ENCODE peak calls at places on chromosomes 1 and 21, in seven cellular contexts. Q is pancreas, B is endodermal cell, F is neuronal stem cell, S is HepG2, D is Karpas-422, M is tibial artery. G is an unnamed sample.
A peak's percentile ranks its signal among the peaks of the same experiment; 100 is the strongest.

GRCh38 chr21:20031807-20032206 is 966.4 kb upstream of the NCAM2 start:
- DNase-seq in Q (no peak), B (no peak), F (no peak), S (no peak), D (no peak), M (no peak), G (no peak)

GRCh38 chr1:7564097-7564496 is 207.0 kb upstream of the VAMP3 start:
- DNase-seq in Q (no peak), B (no peak), F (no peak), S (no peak), D (no peak), M (no peak), G (no peak)

GRCh38 chr1:54764132-54764921 is at the start of gene PARS2:
- DNase-seq in Q (peak; percentile 96), B (peak; percentile 98), F (peak; percentile 100), S (peak; percentile 99), D (peak; percentile 100), M (peak; percentile 98), G (peak; percentile 100)

GRCh38 chr1:23563755-23564374 is 4.6 kb upstream of the ID3 start:
- DNase-seq in Q (no peak), B (peak; percentile 74), F (no peak), S (peak; percentile 93), D (no peak), M (no peak), G (no peak)

GRCh38 chr21:15289246-15289645 is 224.4 kb upstream of the NRIP1 start:
- DNase-seq in Q (no peak), B (no peak), F (no peak), S (no peak), D (no peak), M (no peak), G (no peak)

GRCh38 chr1:203167026-203167912 is 8.4 kb downstream of the MYBPH start:
- DNase-seq in Q (peak; percentile 43), B (no peak), F (no peak), S (no peak), D (peak; percentile 94), M (no peak), G (no peak)

GRCh38 chr1:2411801-2412394 is 466 bp downstream of the PEX10 start:
- DNase-seq in Q (no peak), B (no peak), F (no peak), S (no peak), D (peak; percentile 51), M (no peak), G (peak; percentile 20)

GRCh38 chr1:48530727-48531351 is 58.8 kb upstream of the SPATA6 start:
- DNase-seq in Q (peak; percentile 78), B (peak; percentile 99), F (peak; percentile 87), S (peak; percentile 59), D (peak; percentile 92), M (no peak), G (peak; percentile 82)

GRCh38 chr1:226581650-226582330 is 33.2 kb downstream of the STUM start:
- DNase-seq in Q (no peak), B (no peak), F (no peak), S (no peak), D (no peak), M (peak; percentile 6), G (no peak)

GRCh38 chr21:46229133-46229922 is 754 bp upstream of the LSS start:
- DNase-seq in Q (peak; percentile 77), B (no peak), F (peak; percentile 74), S (peak; percentile 37), D (peak; percentile 77), M (no peak), G (peak; percentile 4)

GRCh38 chr1:153404768-153405167 is 11.6 kb upstream of the S100A7A start:
- DNase-seq in Q (peak; percentile 66), B (peak; percentile 88), F (no peak), S (peak; percentile 11), D (peak; percentile 75), M (no peak), G (peak; percentile 6)

GRCh38 chr1:41880261-41880660 is 38.5 kb downstream of the HIVEP3 start:
- DNase-seq in Q (no peak), B (no peak), F (no peak), S (no peak), D (no peak), M (no peak), G (no peak)

GRCh38 chr1:175034775-175035174 is 11.6 kb upstream of the MRPS14 start:
- DNase-seq in Q (no peak), B (no peak), F (no peak), S (no peak), D (no peak), M (no peak), G (no peak)

GRCh38 chr1:109632671-109633346 is 13.2 kb downstream of the AMPD2 start:
- DNase-seq in Q (no peak), B (peak; percentile 44), F (peak; percentile 54), S (no peak), D (no peak), M (no peak), G (peak; percentile 37)

GRCh38 chr1:22739648-22740385 is 29.2 kb downstream of the EPHB2 start:
- DNase-seq in Q (no peak), B (no peak), F (no peak), S (no peak), D (no peak), M (peak; percentile 77), G (peak; percentile 74)

GRCh38 chr1:153119491-153119971 is 6.2 kb upstream of the SPRR2F start:
- DNase-seq in Q (peak; percentile 54), B (no peak), F (no peak), S (no peak), D (no peak), M (no peak), G (no peak)

GRCh38 chr1:27517907-27518718 is 28.1 kb upstream of the WASF2 start:
- DNase-seq in Q (no peak), B (peak; percentile 79), F (no peak), S (no peak), D (no peak), M (no peak), G (peak; percentile 96)
- H3K4me1 ChIP-seq in Q (no peaks in the 10 kb centered on the region), B (peaks cover 4% of the 10 kb centered on the region), F (peaks cover 45% of the 10 kb centered on the region), S (peaks cover 92% of the 10 kb centered on the region), D (no peaks in the 10 kb centered on the region), M (peaks cover 45% of the 10 kb centered on the region), G (peaks cover 4% of the 10 kb centered on the region)

DNA sequence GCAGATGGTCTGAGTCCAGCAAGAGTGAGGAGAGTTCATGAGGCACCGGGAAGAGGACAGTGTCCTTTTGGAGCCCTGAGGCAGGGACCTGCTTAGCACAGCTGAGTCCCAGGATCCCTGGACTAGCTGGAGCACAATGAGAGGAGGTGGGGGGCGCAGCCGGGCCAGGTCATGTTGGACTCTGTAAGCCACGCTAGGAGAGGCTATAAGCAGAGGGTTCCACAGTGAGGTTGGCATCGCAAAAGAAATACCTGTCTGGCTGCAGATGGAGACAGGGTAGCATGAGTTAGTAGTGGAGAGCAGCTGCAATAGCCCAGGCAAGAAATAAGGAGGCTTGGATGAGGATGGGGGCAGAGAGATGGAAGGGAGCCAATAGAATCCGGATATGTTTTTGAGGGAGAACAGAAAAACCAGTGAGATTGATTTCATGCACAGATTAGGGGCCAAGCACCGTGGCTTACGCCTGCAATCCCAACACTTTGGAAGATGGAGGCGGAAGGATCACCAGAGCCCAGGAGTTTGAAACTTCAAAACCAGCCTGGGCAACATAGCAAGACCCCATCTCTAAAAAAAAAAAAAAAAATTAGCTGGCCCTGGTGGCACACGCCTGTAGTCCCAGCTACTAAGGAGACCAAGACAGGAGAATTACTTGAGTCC is 98.2 kb downstream of the DHRS3 start:
- DNase-seq in Q (no peak), B (no peak), F (no peak), S (no peak), D (no peak), M (no peak), G (no peak)
- H3K4me3 ChIP-seq in Q (no peak overlapping the region), B (no peak overlapping the region), F (no peak overlapping the region), S (no peak overlapping the region), D (no peak overlapping the region), M (no peak overlapping the region), G (no peak overlapping the region)

DNA sequence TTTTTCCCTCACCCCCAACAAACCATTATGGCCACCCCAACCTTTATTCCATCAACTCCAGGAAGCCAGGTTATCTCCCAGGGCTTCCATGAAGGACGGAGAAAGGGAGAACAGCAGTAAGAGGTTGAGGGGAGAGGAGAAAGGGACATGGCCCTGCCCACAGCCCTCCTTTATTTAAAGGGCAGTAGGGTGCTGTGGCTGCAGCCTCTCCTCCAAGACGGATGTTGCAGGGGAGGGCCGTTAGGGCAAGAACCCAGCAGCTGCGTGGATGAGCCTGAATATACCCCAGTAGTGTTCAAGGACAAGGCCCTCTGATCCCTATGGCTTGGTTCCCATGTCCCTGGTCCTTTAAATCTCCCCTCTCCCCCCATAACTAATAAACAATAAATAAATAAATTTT is 5.9 kb downstream of the RXFP4 start:
- DNase-seq in Q (no peak), B (no peak), F (no peak), S (no peak), D (no peak), M (no peak), G (no peak)
- H3K27ac ChIP-seq in Q (no peak overlapping the region), B (no peak overlapping the region), F (no peak overlapping the region), S (peak overlapping the region; percentile 30), D (peak overlapping the region; percentile 96), M (no peak overlapping the region), G (peak overlapping the region; percentile 12)

GRCh38 chr1:36085126-36085525 is 1.2 kb downstream of the TEKT2 start:
- DNase-seq in Q (no peak), B (no peak), F (no peak), S (no peak), D (no peak), M (no peak), G (no peak)

GRCh38 chr1:36087233-36088123 is 1.2 kb upstream of the ADPRS start:
- DNase-seq in Q (peak; percentile 59), B (peak; percentile 58), F (no peak), S (no peak), D (peak; percentile 53), M (no peak), G (no peak)

GRCh38 chr1:36085686-36086526 is 2.0 kb downstream of the TEKT2 start:
- DNase-seq in Q (peak; percentile 26), B (no peak), F (no peak), S (no peak), D (no peak), M (no peak), G (no peak)

GRCh38 chr1:36088265-36088576 is 471 bp upstream of the ADPRS start:
- DNase-seq in Q (no peak), B (no peak), F (no peak), S (no peak), D (no peak), M (no peak), G (no peak)

DNA sequence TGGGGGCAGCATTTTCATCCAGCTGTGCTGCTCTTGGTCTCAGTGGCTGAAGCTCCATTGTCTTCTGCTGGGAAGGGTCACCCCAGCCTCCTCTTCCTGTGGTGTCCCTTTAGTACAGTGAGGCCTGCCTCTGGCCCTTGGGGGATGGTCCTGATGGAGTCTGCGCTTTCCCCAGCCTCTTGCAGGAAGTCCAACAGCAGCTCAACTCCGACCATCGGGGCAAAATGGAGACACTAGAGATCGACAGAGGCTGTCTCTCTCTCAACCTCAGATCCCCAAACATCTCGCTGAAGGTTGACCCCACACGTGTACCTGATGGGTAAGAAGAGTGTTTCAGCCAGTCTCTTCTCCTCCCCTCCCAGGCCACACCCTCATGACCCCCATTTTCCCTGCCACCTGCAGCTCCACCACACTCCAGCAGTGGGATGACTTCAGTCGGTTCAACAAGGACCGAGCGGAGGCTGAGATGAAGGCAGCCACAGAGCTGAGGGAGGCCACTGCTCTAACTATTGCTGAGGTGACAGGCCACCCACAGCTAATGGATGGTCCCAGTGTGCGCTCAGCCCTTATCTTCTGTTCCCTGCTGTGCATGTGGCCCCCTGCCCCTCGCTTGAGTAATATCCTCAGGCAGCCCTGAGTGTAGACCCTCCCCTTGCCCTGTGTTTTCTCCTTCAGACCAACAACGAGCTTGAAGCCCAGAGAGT is 2.0 kb upstream of the ADPRS start:
- DNase-seq in Q (peak; percentile 43), B (no peak), F (no peak), S (no peak), D (no peak), M (no peak), G (no peak)
- H3K4me1 ChIP-seq in Q (peaks cover 5% of the 10 kb centered on the region), B (no peaks in the 10 kb centered on the region), F (peaks cover 14% of the 10 kb centered on the region), S (peaks cover 30% of the 10 kb centered on the region), D (peaks cover 21% of the 10 kb centered on the region), M (peaks cover 45% of the 10 kb centered on the region), G (peaks cover 4% of the 10 kb centered on the region)

GRCh38 chr1:213986020-213986924 is 1.5 kb upstream of the PROX1 start:
- DNase-seq in Q (no peak), B (peak; percentile 55), F (no peak), S (no peak), D (no peak), M (no peak), G (no peak)
- H3K4me3 ChIP-seq in Q (peak overlapping the region; percentile 67), B (peak overlapping the region; percentile 73), F (no peak overlapping the region), S (peak overlapping the region; percentile 82), D (peak overlapping the region; percentile 74), M (no peak overlapping the region), G (no peak overlapping the region)